ENCODE peak calls at places on chromosomes 1 and 21, in four cellular contexts. One of them, this sample, is unnamed.

GRCh38 chr1:3888301-3888700 is 11.8 kb downstream of the C1orf174 start:
- DNase-seq in tibial nerve: no peak
- DNase-seq in K562: no peak
- DNase-seq in H1: no peak
- DNase-seq in this sample: no peak

GRCh38 chr21:44405948-44406872 is 49.1 kb upstream of the LRRC3 start:
- DNase-seq in tibial nerve: no peak
- DNase-seq in K562: no peak
- DNase-seq in H1: no peak
- DNase-seq in this sample: no peak

GRCh38 chr1:88327391-88328267 is 356.4 kb upstream of the PKN2 start:
- DNase-seq in tibial nerve: no peak
- DNase-seq in K562: no peak
- DNase-seq in H1: no peak
- DNase-seq in this sample: no peak

GRCh38 chr21:38660333-38661295 is 145.1 kb upstream of the ETS2 start:
- DNase-seq in tibial nerve: no peak
- DNase-seq in K562: no peak
- DNase-seq in H1: peak
- DNase-seq in this sample: no peak

GRCh38 chr1:53406551-53407235 is 52.5 kb upstream of the DMRTB1 start:
- DNase-seq in tibial nerve: no peak
- DNase-seq in K562: no peak
- DNase-seq in H1: no peak
- DNase-seq in this sample: peak

GRCh38 chr1:167499657-167500056 is 18.7 kb downstream of the CD247 start:
- DNase-seq in tibial nerve: no peak
- DNase-seq in K562: no peak
- DNase-seq in H1: no peak
- DNase-seq in this sample: no peak

GRCh38 chr21:42986125-42986783 is 11.9 kb downstream of the PKNOX1 start:
- DNase-seq in tibial nerve: no peak
- DNase-seq in K562: no peak
- DNase-seq in H1: no peak
- DNase-seq in this sample: no peak

GRCh38 chr1:85278853-85279314 is 2.5 kb upstream of the BCL10 start:
- DNase-seq in tibial nerve: peak
- DNase-seq in K562: peak
- DNase-seq in H1: no peak
- DNase-seq in this sample: no peak

GRCh38 chr1:93846929-93847810 is 31.8 kb downstream of the DNTTIP2 start:
- DNase-seq in tibial nerve: peak
- DNase-seq in K562: peak
- DNase-seq in H1: peak
- DNase-seq in this sample: peak
- TF ChIP-seq POLR2A in tibial nerve: peak
- TF ChIP-seq POLR2A in K562: no peak
- TF ChIP-seq POLR2A in H1: no peak
- TF ChIP-seq POLR2A in this sample: no peak

DNA sequence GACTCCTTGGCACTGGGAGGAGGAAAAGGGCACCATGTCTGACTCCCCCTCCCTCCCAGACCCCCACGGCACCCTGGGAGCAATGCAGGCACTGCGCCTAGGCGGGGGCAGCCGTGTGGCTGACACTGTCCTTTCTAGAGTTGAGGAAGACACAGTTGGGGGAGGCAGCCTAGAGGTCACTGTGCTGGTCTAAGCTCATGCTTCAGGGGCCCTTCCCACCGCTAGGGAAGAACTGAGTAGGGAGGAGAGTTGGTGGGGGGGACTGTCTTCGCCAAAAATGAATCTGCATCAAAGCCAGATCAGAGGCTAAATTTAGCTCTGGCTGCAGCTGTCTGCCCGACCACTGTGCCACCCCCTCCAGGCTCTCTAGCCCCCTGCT is 3.4 kb downstream of the SEMA6C start:
- DNase-seq in tibial nerve: no peak
- DNase-seq in K562: peak
- DNase-seq in H1: no peak
- DNase-seq in this sample: no peak
- H3K4me3 ChIP-seq in tibial nerve: no peak
- H3K4me3 ChIP-seq in K562: no peak
- H3K4me3 ChIP-seq in H1: no peak
- H3K4me3 ChIP-seq in this sample: no peak

DNA sequence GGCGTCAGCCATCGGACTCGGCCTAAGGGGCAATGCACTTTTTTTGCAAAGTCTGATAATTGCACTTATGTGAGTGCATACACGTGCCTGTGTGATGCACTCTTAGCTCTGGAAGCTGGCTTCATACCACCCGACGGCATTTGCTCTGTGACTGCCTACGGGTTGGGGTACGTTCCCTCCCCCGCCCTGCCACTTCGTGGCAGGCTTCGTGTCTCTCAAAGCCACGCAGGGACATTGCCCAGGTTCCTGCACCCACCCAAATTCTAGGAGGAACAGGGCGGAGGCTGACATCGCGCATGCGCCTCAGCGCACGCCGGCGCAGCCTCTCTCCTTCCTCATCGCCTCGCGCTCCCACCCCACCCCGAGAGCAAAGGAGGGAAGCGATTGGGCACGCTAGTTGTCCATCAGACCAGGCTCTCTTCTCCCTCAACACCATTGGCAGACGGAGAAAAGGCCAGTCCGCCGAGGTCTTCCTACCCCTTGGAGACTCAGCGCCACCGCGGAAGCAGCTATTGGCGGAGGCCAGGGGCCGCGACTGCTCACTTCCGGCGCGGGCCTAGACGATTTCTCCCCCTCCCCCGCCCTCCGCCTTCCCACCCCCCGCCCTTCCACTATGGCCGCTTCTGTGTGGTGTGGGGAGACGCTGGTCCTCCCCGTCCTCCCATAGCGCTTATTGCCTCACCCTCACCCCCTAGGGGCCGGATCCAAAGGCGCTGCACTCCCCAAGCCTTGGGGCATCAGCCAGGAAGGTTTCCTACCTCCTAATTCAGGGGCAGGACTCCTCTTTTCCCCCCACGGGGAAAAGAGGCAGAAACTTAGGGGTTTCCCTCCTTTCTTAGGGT is at the start of gene INTS3:
- DNase-seq in tibial nerve: peak
- DNase-seq in K562: peak
- DNase-seq in H1: peak
- DNase-seq in this sample: peak
- TF ChIP-seq EP300 in tibial nerve: peak
- TF ChIP-seq EP300 in K562: no peak
- TF ChIP-seq EP300 in H1: no peak
- TF ChIP-seq EP300 in this sample: no peak

DNA sequence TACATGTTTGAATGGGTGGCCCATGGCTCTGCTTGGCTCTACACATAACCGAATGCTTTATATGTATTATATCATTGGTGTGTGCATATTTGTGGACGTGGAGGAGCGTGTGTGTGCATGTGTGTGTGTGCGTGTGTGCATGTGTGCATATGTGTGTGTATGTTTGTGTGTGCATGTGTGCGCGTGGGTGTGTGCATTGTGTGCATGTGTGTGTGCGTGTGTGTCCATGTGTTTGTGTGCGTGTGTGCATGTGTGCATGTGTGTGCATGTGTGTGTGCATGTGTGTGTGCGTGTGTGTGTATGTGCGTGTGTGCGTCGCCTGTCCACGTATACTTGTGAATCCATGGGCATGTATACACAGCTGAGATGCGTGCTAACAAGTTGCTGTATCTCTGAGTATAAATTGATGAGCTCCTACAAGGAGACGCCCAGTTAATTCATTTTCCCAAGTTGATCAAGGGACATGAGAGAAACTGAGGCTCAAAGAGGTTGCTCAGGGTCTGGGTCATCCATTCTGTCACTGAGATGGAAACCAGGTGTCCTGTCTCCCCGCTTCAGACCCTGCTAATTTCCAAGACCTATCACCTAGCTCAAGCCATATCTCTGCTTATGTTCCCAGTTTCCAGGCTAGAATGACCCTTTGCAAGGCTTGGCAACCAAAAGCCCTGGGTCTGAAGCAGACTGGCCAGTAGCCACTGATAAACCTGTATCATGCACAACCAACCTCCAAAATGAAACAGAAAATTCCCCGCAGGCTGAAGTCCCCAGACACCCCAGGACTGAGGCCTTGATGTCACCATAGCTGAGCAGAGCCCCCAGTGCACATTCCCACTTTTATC is 2.8 kb upstream of the CTRC start:
- DNase-seq in tibial nerve: no peak
- DNase-seq in K562: no peak
- DNase-seq in H1: no peak
- DNase-seq in this sample: no peak
- TF ChIP-seq POLR2A in tibial nerve: no peak
- TF ChIP-seq POLR2A in K562: no peak
- TF ChIP-seq POLR2A in H1: no peak
- TF ChIP-seq POLR2A in this sample: no peak

GRCh38 chr21:31777857-31778256 is 45.9 kb upstream of the SCAF4 start:
- DNase-seq in tibial nerve: no peak
- DNase-seq in K562: no peak
- DNase-seq in H1: no peak
- DNase-seq in this sample: no peak

GRCh38 chr21:31771685-31772084 is 39.8 kb upstream of the SCAF4 start:
- DNase-seq in tibial nerve: no peak
- DNase-seq in K562: no peak
- DNase-seq in H1: no peak
- DNase-seq in this sample: no peak

GRCh38 chr21:31768720-31769119 is 36.8 kb upstream of the SCAF4 start:
- DNase-seq in tibial nerve: no peak
- DNase-seq in K562: no peak
- DNase-seq in H1: no peak
- DNase-seq in this sample: no peak

GRCh38 chr21:31772674-31773555 is 41.0 kb upstream of the SCAF4 start:
- DNase-seq in tibial nerve: no peak
- DNase-seq in K562: no peak
- DNase-seq in H1: no peak
- DNase-seq in this sample: no peak
- H3K4me3 ChIP-seq in tibial nerve: no peak
- H3K4me3 ChIP-seq in K562: no peak
- H3K4me3 ChIP-seq in H1: no peak
- H3K4me3 ChIP-seq in this sample: no peak

DNA sequence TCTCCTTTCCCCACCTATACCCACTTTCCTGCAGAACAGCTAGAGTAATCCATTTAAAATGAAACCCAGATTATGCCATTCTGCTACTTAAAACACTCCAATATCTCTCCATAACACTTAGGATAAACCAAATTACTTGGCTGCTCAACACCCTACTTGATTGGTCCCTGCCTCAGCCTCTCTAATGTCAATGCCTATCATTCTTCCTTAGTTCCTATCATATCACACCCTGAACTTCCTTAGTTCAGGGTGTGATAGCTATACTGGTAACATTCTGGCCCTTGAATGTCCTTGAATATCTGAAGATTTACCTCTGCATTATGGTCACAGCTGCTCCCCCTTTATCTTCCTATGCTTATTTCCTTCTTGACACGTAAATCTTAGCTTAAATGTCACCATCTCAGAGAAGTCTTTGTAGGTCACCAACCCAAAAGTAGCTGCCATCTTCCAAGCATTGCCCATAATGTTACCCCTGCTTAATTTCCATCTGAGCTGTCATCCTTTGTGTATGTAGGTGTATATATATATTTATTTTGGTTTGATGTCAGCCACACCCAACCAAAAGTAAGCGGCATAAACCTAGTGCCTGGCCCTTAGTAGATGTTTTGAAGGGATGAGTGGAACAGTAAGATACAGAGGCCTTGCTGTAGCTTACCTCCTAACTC is 379.8 kb downstream of the PTPRC start:
- DNase-seq in tibial nerve: no peak
- DNase-seq in K562: no peak
- DNase-seq in H1: no peak
- DNase-seq in this sample: no peak
- TF ChIP-seq EP300 in tibial nerve: no peak
- TF ChIP-seq EP300 in K562: no peak
- TF ChIP-seq EP300 in H1: no peak
- TF ChIP-seq EP300 in this sample: no peak

This sample was measured in sigmoid colon.